ENCODE peak calls at places on chromosomes 3 and 15, in four cellular contexts. U is Calu3, Q is fibroblast of lung, F is tibial nerve. Y is an unnamed sample.

GRCh38 chr15:77527831-77528231 is 104.9 kb downstream of the LINGO1 start:
- DNase-seq in F (no peak), U (no peak), Q (no peak), Y (no peak)

GRCh38 chr3:79506751-79507150 is 261.0 kb downstream of the ROBO1 start:
- DNase-seq in Q (no peak), U (no peak), F (no peak), Y (no peak)

GRCh38 chr3:194134757-194135515 is 1.0 kb upstream of the HES1 start:
- DNase-seq in U (peak), Q (peak), F (peak), Y (peak)

GRCh38 chr15:75201609-75202250 is at the start of gene C15orf39:
- DNase-seq in U (peak), F (peak), Q (peak), Y (peak)

GRCh38 chr15:50993598-50993997 is 85.1 kb downstream of the AP4E1 start:
- DNase-seq in F (no peak), Q (peak), U (no peak), Y (no peak)

GRCh38 chr3:16060358-16060852 is 114.1 kb upstream of the GALNT15 start:
- DNase-seq in Q (peak), F (peak), U (peak), Y (peak)

GRCh38 chr3:184523825-184524615 is 37.6 kb upstream of the EPHB3 start:
- DNase-seq in F (no peak), Q (peak), U (peak), Y (peak)

GRCh38 chr15:100276519-100276918 is 65.3 kb downstream of the ADAMTS17 start:
- DNase-seq in U (no peak), F (no peak), Q (no peak), Y (no peak)

GRCh38 chr3:80355144-80355543 is 587.3 kb upstream of the ROBO1 start:
- DNase-seq in U (no peak), Q (peak), F (no peak), Y (peak)

GRCh38 chr3:155554777-155555445 is 190.0 kb downstream of the PLCH1 start:
- DNase-seq in Q (no peak), F (no peak), U (peak), Y (no peak)

GRCh38 chr3:193791041-193792032 is 198.3 kb downstream of the OPA1 start:
- DNase-seq in F (no peak), Q (no peak), U (peak), Y (no peak)

GRCh38 chr3:76199382-76199781 is 414.0 kb upstream of the ZNF717 start:
- DNase-seq in U (no peak), Q (peak), F (no peak), Y (no peak)

GRCh38 chr3:39668420-39668819 is 141.0 kb upstream of the MYRIP start:
- DNase-seq in U (peak), Q (peak), F (no peak), Y (peak)

GRCh38 chr3:151037746-151038145 is 47.7 kb upstream of the MED12L start:
- DNase-seq in F (no peak), Q (peak), U (peak), Y (peak)

GRCh38 chr3:145767909-145768308 is 393.1 kb downstream of the PLOD2 start:
- DNase-seq in Q (peak), U (no peak), F (no peak), Y (peak)
- TF ChIP-seq CTCF in Q (peak), U (no peak), F (no peak), Y (peak)

DNA sequence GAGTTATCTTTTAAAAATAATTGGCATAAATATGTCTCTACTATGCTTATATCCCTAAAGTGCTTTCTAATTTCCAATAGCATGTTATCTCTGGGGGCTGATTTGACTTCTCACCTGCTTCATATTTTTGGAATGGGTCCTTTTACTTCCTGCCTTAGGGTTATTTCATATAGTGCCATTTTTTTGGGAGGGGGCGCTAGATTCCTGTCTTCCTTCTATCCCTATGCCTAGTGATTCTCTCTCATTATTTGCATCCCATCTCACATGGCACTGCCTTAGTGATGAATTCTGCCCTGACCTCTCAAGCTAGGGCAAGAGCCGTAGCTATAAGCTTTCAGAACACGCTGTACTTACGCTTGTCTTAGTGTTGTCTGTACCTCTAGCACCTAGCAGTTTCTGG is 150.3 kb upstream of the SLITRK3 start:
- DNase-seq in U (no peak), Q (no peak), F (no peak), Y (no peak)
- TF ChIP-seq CTCF in U (no peak), Q (no peak), F (no peak), Y (no peak)

DNA sequence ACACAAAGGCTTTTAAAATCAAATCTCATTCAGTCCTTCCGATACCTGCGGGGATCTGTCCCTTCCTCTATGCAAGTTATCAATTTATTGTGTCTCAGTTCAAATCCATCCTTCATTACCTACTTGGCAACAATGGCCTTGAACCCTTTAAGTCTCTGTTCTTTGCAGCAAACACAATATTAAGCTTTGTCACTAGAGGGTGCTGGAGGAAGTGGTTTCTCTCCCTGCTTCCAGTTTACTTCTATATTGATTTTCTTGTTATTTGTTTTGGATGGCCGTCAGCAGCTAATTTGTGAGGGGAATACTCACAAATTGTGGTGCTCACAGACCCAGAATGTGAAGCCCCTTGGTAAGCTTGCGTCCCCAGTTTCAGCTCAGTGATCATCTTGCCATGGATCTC is 278.3 kb downstream of the FGF12 start:
- DNase-seq in F (no peak), U (peak), Q (no peak), Y (peak)
- TF ChIP-seq CTCF in F (no peak), U (peak), Q (peak), Y (peak)

GRCh38 chr3:48433472-48434118 is 3.7 kb upstream of the PLXNB1 start:
- DNase-seq in Q (peak), F (peak), U (peak), Y (peak)

GRCh38 chr3:48430359-48431101 is 644 bp upstream of the PLXNB1 start:
- DNase-seq in Q (no peak), F (no peak), U (no peak), Y (no peak)

GRCh38 chr3:48434591-48435222 is 4.8 kb upstream of the PLXNB1 start:
- DNase-seq in Q (no peak), F (no peak), U (no peak), Y (no peak)

GRCh38 chr3:48431224-48432029 is 1.5 kb upstream of the PLXNB1 start:
- DNase-seq in F (no peak), Q (no peak), U (no peak), Y (no peak)

DNA sequence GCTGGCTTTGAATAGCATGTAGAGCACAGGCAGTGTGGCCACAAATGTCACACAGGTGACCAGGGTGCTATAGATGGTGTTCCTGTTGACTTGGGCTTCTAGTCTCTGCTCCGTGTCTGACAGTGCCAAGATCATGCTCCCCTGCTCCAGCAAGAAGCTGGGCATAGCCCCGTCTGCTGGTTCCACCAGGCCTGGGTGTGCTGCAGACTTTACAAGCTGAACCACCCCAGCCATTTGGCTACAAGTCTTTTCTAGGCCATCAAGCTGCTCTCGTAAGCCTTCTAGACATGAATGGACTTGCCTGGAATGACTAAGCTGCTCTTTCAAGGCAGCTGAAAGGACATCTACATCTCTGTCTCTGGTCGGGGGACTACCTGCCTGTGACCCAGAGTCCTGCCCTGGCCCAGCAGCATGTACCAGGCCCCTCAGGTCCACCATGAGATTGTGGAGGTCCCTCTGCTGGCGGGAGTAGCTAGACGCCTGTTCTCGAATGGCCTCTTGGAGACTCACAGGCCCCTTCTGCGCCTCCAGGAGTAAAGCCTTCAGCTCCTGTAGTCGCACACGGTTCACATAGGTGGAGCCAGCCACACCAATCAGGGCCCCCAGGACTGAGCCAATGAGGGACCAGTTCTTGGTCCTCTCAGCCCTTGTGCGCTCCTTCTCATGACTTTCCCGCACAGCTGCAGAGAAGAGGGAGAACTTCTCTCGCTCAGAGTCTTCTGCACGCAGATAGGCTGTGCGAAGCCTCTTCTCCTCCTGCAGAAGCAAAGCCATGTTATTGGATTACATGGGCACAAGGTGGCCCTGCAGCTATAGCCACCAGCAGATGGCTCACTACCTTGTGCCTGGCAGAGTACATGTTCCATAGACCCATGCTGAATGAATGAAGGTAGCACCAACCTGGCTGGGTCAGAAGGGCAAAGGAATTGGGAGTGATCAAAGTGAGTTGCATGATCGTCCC is 2.8 kb upstream of the PLXNB1 start:
- DNase-seq in F (no peak), Q (peak), U (no peak), Y (no peak)
- TF ChIP-seq CTCF in F (no peak), Q (peak), U (no peak), Y (peak)

GRCh38 chr3:196599734-196600128 is 31.3 kb downstream of the FBXO45 start:
- DNase-seq in Q (peak), F (no peak), U (no peak), Y (no peak)
- TF ChIP-seq CTCF in Q (no peak), F (no peak), U (no peak), Y (no peak)

DNA sequence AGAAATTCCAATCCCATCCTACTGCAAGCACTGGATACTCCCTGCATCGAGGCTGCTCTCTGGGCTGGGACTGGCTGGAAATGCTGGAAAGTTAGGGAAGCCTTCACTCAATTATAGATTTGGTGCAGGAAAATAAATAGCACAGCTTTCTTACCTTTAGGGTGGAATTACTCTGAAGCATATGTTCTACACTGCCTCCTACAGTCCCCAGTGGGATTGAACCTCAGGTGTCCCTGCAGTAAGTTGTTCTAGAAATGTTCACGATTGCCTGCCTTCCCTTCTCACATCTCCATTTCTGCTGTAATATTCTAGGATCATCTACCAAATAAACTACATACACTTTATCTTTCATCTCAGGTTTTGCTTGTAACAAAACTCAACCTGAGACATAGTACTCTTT is 536.7 kb upstream of the LMCD1 start:
- DNase-seq in F (no peak), Q (no peak), U (no peak), Y (no peak)
- TF ChIP-seq CTCF in F (no peak), Q (no peak), U (no peak), Y (no peak)

GRCh38 chr3:133662256-133662773 is 574 bp upstream of the TOPBP1 start:
- DNase-seq in U (peak), F (no peak), Q (peak), Y (peak)
- TF ChIP-seq CTCF in U (no peak), F (no peak), Q (no peak), Y (peak)

DNA sequence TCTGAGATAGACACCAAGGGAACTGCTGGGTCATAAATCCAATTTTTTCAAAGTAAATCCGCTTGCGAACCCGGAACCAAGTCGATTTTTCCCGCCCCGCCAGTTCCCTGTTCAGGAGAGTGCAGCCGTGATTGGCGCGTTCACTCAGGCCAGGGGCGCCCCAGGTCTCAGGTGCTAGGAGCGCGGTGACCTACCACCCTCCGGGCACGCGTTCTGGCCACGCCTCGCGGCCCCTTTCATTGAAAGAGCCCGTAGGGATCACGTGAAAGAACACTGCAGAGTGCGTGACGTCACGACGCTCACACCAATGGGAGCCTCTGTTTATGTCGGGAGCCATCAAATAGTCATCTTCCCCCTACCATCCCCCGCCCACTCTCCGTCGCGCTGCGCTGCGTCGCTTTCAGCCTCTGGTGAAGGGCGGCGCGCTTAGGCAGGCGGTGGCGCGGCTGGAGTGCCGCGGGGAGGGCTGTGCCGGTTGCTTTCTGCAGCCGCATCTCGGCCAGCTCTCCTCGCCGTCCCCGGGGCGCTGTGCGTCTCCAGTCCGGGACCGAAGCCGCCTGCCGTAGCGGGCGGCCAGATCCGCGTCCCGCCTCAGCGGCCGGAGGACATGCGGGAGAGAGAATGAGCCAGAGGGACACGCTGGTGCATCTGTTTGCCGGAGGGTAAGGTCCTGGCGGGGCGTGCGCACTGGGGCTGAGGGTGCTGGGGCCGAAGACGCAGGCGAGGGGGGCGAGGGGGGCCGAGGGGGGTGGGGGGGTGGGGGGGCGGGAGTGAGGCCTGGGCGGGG is at the start of gene SLC25A36:
- DNase-seq in U (peak), Q (peak), F (peak), Y (peak)
- TF ChIP-seq CTCF in U (no peak), Q (no peak), F (no peak), Y (no peak)

DNA sequence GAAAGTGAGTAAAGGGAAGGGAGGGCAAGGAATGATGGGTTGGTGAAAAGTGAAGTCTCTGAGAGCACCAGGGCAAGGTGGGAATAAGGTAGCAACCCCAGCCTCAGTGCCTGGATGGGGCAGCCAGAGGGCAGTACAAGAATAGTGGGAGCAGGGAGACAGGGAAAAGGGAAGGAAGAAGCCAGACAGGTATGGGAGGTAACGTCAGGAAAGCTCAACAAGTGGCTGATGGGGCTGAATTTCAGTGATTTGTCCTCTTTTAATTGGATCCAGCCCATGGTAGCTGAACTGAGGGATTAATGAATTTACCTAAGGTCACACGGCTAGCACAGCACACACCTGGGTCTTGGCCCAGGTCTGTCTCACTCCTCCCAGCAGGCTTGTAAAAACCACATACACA is 12.6 kb downstream of the RORA start:
- DNase-seq in F (no peak), Q (no peak), U (no peak), Y (no peak)
- TF ChIP-seq CTCF in F (no peak), Q (no peak), U (peak), Y (no peak)

GRCh38 chr15:69826818-69827174 is 270.9 kb downstream of the TLE3 start:
- DNase-seq in Q (peak), F (no peak), U (no peak), Y (no peak)
- TF ChIP-seq CTCF in Q (no peak), F (no peak), U (no peak), Y (no peak)